ENCODE peak calls at places on chromosomes 13 and 19, in six cellular contexts. D is LoVo; F is stimulated activated CD8-positive, alpha-beta memory T cell treated with anti-CD3 and anti-CD28 coated beads, Interleukin-4, amount 100 ng/mL, for 24 hours; L is nucleus accumbens; T is A549; E is immature natural killer cell. K is an unnamed sample.

GRCh38 chr19:51195616-51196015 is 29.3 kb upstream of the CD33 start:
- DNase-seq in L (no peak), F (no peak), T (no peak), D (no peak), E (no peak), K (no peak)

GRCh38 chr19:19597809-19598306 is 20.6 kb downstream of the PBX4 start:
- DNase-seq in F (no peak), T (no peak), E (peak), L (no peak), D (no peak), K (no peak)

GRCh38 chr13:44504146-44504545 is 72.0 kb downstream of the TSC22D1 start:
- DNase-seq in E (no peak), F (no peak), L (no peak), T (no peak), D (no peak), K (no peak)

GRCh38 chr19:19192910-19193423 is 909 bp downstream of the RFXANK start:
- DNase-seq in L (no peak), F (no peak), T (no peak), E (no peak), D (peak), K (no peak)

GRCh38 chr19:4596033-4596904 is 36.8 kb upstream of the SEMA6B start:
- DNase-seq in D (no peak), F (no peak), T (no peak), E (no peak), L (no peak), K (peak)

GRCh38 chr13:79085021-79085420 is 321.0 kb downstream of the RBM26 start:
- DNase-seq in E (no peak), L (no peak), D (no peak), T (no peak), F (no peak), K (no peak)

GRCh38 chr19:30587869-30588268 is 215.7 kb downstream of the ZNF536 start:
- DNase-seq in L (peak), F (no peak), T (no peak), D (no peak), E (no peak), K (no peak)

GRCh38 chr19:10861118-10861651 is 10.2 kb upstream of the CARM1 start:
- DNase-seq in T (peak), F (no peak), E (peak), D (no peak), L (no peak), K (peak)

GRCh38 chr19:55638864-55639359 is 1.9 kb upstream of the ZNF580 start:
- DNase-seq in L (no peak), E (peak), F (peak), D (peak), T (peak), K (peak)

GRCh38 chr19:1871140-1871597 is 7.8 kb upstream of the KLF16 start:
- DNase-seq in F (no peak), D (no peak), T (no peak), E (no peak), L (no peak), K (no peak)

GRCh38 chr13:113176292-113176691 is 17.8 kb downstream of the PROZ start:
- DNase-seq in L (no peak), T (no peak), F (peak), E (peak), D (no peak), K (no peak)

GRCh38 chr19:43578787-43579186 is 3.2 kb downstream of the PINLYP start:
- DNase-seq in T (no peak), L (no peak), D (no peak), E (no peak), F (no peak), K (no peak)

GRCh38 chr13:49953560-49953959 is 17.4 kb upstream of the SPRYD7 start:
- DNase-seq in F (no peak), D (no peak), T (no peak), E (no peak), L (no peak), K (no peak)

GRCh38 chr19:12983561-12984142 is 11.6 kb upstream of the NFIX start:
- DNase-seq in E (peak), T (peak), L (peak), F (peak), D (peak), K (peak)

GRCh38 chr13:42832341-42833153 is 51.2 kb downstream of the FAM216B start:
- DNase-seq in L (no peak), F (no peak), T (no peak), D (no peak), E (no peak), K (no peak)

GRCh38 chr13:28531195-28531955 is 36.4 kb upstream of the FLT1 start:
- DNase-seq in F (no peak), L (no peak), E (no peak), D (no peak), T (no peak), K (peak)

GRCh38 chr13:20326276-20326675 is 94.2 kb upstream of the GJB6 start:
- DNase-seq in T (no peak), F (no peak), E (no peak), L (no peak), D (no peak), K (no peak)

GRCh38 chr13:72970956-72971355 is 87.8 kb upstream of the KLF5 start:
- DNase-seq in D (no peak), F (no peak), T (no peak), E (no peak), L (no peak), K (no peak)

GRCh38 chr19:31351212-31352193 is 2.3 kb upstream of the TSHZ3 start:
- DNase-seq in T (peak), F (no peak), D (no peak), L (no peak), E (peak), K (peak)

GRCh38 chr13:27388236-27388635 is 36.2 kb upstream of the GTF3A start:
- DNase-seq in L (no peak), F (no peak), T (no peak), E (no peak), D (no peak), K (no peak)

GRCh38 chr19:38666662-38667448 is 19.4 kb downstream of the ACTN4 start:
- DNase-seq in D (no peak), F (no peak), E (peak), L (no peak), T (peak), K (peak)

GRCh38 chr13:109957875-109958274 is 171.5 kb upstream of the IRS2 start:
- DNase-seq in L (no peak), F (no peak), E (no peak), D (no peak), T (no peak), K (no peak)

GRCh38 chr13:21528616-21529015 is 69.5 kb upstream of the ZDHHC20 start:
- DNase-seq in D (no peak), F (no peak), T (no peak), E (no peak), L (no peak), K (no peak)

GRCh38 chr13:76012091-76012721 is 376.1 kb downstream of the LMO7 start:
- DNase-seq in F (no peak), D (no peak), T (peak), E (no peak), L (no peak), K (no peak)

GRCh38 chr13:101576977-101577376 is 124.5 kb downstream of the ITGBL1 start:
- DNase-seq in T (no peak), E (no peak), F (no peak), L (no peak), D (no peak), K (no peak)

GRCh38 chr19:54608205-54608604 is 14.8 kb downstream of the LILRA1 start:
- DNase-seq in D (no peak), T (no peak), F (no peak), E (no peak), L (no peak), K (no peak)

GRCh38 chr19:14449321-14449720 is 16.2 kb downstream of the PKN1 start:
- DNase-seq in E (no peak), F (no peak), T (no peak), D (no peak), L (no peak), K (no peak)

GRCh38 chr13:42836930-42837329 is 55.5 kb downstream of the FAM216B start:
- DNase-seq in L (no peak), D (no peak), F (no peak), T (peak), E (no peak), K (peak)

GRCh38 chr19:54168174-54168917 is 4.6 kb downstream of the TMC4 start:
- DNase-seq in E (peak), T (peak), F (peak), L (peak), D (peak), K (peak)

GRCh38 chr19:44636439-44637389 is 7.0 kb upstream of the PVR start:
- DNase-seq in F (no peak), T (no peak), L (no peak), D (no peak), E (no peak), K (no peak)

GRCh38 chr19:46744005-46744691 is 1.7 kb upstream of the FKRP start:
- DNase-seq in L (no peak), E (no peak), T (no peak), D (no peak), F (no peak), K (no peak)

GRCh38 chr13:35855531-35856019 is 275.6 kb downstream of the DCLK1 start:
- DNase-seq in L (peak), T (peak), D (peak), E (no peak), F (no peak), K (peak)

GRCh38 chr13:29111446-29111845 is 291.3 kb downstream of the MTUS2 start:
- DNase-seq in D (no peak), F (no peak), L (no peak), E (no peak), T (no peak), K (no peak)

GRCh38 chr19:7554990-7555864 is 19.7 kb downstream of the PNPLA6 start:
- DNase-seq in F (no peak), T (peak), L (no peak), D (no peak), E (no peak), K (peak)